ENCODE peak calls at places on chromosome X, in six cellular contexts. W, H, A, R, P and O are unnamed samples.

GRCh38 chrX:30786374-30786773 is 102.7 kb downstream of the TAB3 start:
- DNase-seq in W (no peak), H (no peak), A (no peak), R (no peak), P (no peak), O (no peak)

GRCh38 chrX:10833299-10834169 is 213.1 kb upstream of the MID1 start:
- DNase-seq in W (no peak), H (no peak), A (peak; percentile 10), R (no peak), P (peak; percentile 10), O (no peak)

GRCh38 chrX:72568406-72569092 is 4.1 kb downstream of the HDAC8 start:
- DNase-seq in W (no peak), H (no peak), A (no peak), R (no peak), P (no peak), O (no peak)

GRCh38 chrX:122586831-122587230 is 597.2 kb upstream of the GRIA3 start:
- DNase-seq in W (no peak), H (no peak), A (no peak), R (no peak), P (no peak), O (no peak)

GRCh38 chrX:53642326-53642725 is 44.2 kb downstream of the HUWE1 start:
- DNase-seq in W (no peak), H (no peak), A (no peak), R (no peak), P (no peak), O (no peak)

GRCh38 chrX:11420851-11421250 is 127.6 kb downstream of the AMELX start:
- DNase-seq in W (no peak), H (no peak), A (no peak), R (no peak), P (no peak), O (no peak)

GRCh38 chrX:107716045-107716684 is 59.4 kb downstream of the TSC22D3 start:
- DNase-seq in W (no peak), H (no peak), A (no peak), R (no peak), P (no peak), O (no peak)

GRCh38 chrX:7159132-7159861 is 11.3 kb upstream of the PUDP start:
- DNase-seq in W (no peak), H (no peak), A (no peak), R (no peak), P (no peak), O (no peak)

GRCh38 chrX:57952320-57952678 is 42.0 kb upstream of the ZXDA start:
- DNase-seq in W (no peak), H (no peak), A (no peak), R (no peak), P (no peak), O (no peak)

GRCh38 chrX:11953615-11954014 is 184.7 kb upstream of the FRMPD4 start:
- DNase-seq in W (no peak), H (no peak), A (no peak), R (no peak), P (no peak), O (peak; percentile 32)

GRCh38 chrX:43676960-43677582 is 21.0 kb downstream of the MAOA start:
- DNase-seq in W (no peak), H (no peak), A (no peak), R (no peak), P (peak; percentile 77), O (no peak)

GRCh38 chrX:99938464-99938863 is 471.6 kb downstream of the PCDH19 start:
- DNase-seq in W (no peak), H (no peak), A (no peak), R (no peak), P (no peak), O (no peak)

GRCh38 chrX:14936561-14936960 is 63.3 kb downstream of the MOSPD2 start:
- DNase-seq in W (peak; percentile 9), H (no peak), A (no peak), R (peak; percentile 24), P (no peak), O (no peak)

GRCh38 chrX:33053001-33053400 is 158.3 kb downstream of the DMD start:
- DNase-seq in W (no peak), H (no peak), A (no peak), R (no peak), P (no peak), O (no peak)

GRCh38 chrX:69062493-69062892 is 102.8 kb downstream of the PJA1 start:
- DNase-seq in W (no peak), H (no peak), A (no peak), R (no peak), P (no peak), O (no peak)

GRCh38 chrX:102018208-102018607 is 86.4 kb upstream of the ZMAT1 start:
- DNase-seq in W (no peak), H (no peak), A (no peak), R (no peak), P (no peak), O (no peak)

GRCh38 chrX:64204701-64205440 is 637 bp downstream of the AMER1 start:
- DNase-seq in W (peak; percentile 45), H (no peak), A (no peak), R (no peak), P (peak; percentile 0), O (no peak)

GRCh38 chrX:37686348-37686736 is 751 bp downstream of the XK start:
- DNase-seq in W (no peak), H (no peak), A (no peak), R (no peak), P (no peak), O (no peak)

GRCh38 chrX:82092307-82092706 is 890.4 kb downstream of the SH3BGRL start:
- DNase-seq in W (no peak), H (no peak), A (no peak), R (no peak), P (no peak), O (no peak)

GRCh38 chrX:112512509-112512908 is 167.2 kb downstream of the LHFPL1 start:
- DNase-seq in W (no peak), H (no peak), A (no peak), R (peak; percentile 0), P (no peak), O (peak; percentile 11)

GRCh38 chrX:138128025-138128671 is 562.2 kb downstream of the ZIC3 start:
- DNase-seq in W (peak; percentile 16), H (no peak), A (no peak), R (peak; percentile 1), P (peak; percentile 2), O (peak; percentile 13)

GRCh38 chrX:11239230-11239629 is 54.0 kb upstream of the AMELX start:
- DNase-seq in W (no peak), H (peak; percentile 8), A (no peak), R (no peak), P (peak; percentile 0), O (no peak)

GRCh38 chrX:97096385-97096784 is 212.7 kb downstream of the RPA4 start:
- DNase-seq in W (no peak), H (no peak), A (no peak), R (no peak), P (no peak), O (no peak)

GRCh38 chrX:22686138-22686541 is 313.6 kb upstream of the DDX53 start:
- DNase-seq in W (no peak), H (no peak), A (no peak), R (no peak), P (no peak), O (no peak)

GRCh38 chrX:67582436-67582835 is 38.6 kb downstream of the AR start:
- DNase-seq in W (no peak), H (no peak), A (no peak), R (no peak), P (no peak), O (no peak)

GRCh38 chrX:67585401-67585800 is 41.6 kb downstream of the AR start:
- DNase-seq in W (no peak), H (no peak), A (no peak), R (no peak), P (no peak), O (no peak)

GRCh38 chrX:67583171-67583570 is 39.4 kb downstream of the AR start:
- DNase-seq in W (no peak), H (no peak), A (no peak), R (no peak), P (no peak), O (no peak)

DNA sequence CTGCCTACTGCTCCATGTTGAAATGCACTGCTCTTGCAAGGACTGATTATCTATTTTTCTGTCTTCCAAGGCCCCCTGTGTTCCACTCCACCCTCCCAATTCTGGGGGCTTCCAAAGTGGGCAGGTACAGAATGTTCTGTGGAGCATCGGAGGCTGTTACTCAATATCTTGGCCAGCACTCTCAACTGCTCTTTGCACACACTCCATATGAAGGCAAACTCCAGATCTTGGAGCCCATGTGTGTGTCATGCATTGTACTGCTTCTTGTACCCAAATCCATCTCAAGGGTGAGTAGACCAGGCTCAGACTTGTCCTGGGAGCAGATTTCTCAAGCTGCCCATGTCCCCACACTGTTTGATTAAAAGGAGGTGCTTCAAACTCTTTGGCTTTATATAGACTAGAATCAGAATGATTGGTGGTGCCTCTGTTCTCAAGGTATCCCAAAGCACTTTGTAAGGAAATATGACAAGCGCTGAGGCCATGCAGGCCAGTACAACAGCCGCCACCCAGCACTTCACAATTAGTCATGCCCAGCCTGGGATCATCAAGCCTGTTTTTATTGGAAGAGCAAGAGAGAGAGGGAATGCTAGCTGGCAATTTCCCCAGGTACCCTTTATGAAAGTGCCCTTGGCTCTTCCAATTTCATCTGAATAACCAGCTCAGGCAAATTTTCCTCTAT is 44.3 kb downstream of the AR start:
- DNase-seq in W (no peak), H (no peak), A (no peak), R (no peak), P (no peak), O (no peak)
- H3K9ac ChIP-seq in W (no peak overlapping the region), H (no peak overlapping the region), A (no peak overlapping the region), R (no peak overlapping the region), P (no peak overlapping the region), O (no peak overlapping the region)

GRCh38 chrX:153395613-153396319 is 5.4 kb downstream of the PNMA6E start:
- DNase-seq in W (no peak), H (no peak), A (no peak), R (no peak), P (no peak), O (no peak)
- TF ChIP-seq ZNF274 in W (no peak), H (no peak), A (no peak), R (no peak), P (no peak), O (no peak)

DNA sequence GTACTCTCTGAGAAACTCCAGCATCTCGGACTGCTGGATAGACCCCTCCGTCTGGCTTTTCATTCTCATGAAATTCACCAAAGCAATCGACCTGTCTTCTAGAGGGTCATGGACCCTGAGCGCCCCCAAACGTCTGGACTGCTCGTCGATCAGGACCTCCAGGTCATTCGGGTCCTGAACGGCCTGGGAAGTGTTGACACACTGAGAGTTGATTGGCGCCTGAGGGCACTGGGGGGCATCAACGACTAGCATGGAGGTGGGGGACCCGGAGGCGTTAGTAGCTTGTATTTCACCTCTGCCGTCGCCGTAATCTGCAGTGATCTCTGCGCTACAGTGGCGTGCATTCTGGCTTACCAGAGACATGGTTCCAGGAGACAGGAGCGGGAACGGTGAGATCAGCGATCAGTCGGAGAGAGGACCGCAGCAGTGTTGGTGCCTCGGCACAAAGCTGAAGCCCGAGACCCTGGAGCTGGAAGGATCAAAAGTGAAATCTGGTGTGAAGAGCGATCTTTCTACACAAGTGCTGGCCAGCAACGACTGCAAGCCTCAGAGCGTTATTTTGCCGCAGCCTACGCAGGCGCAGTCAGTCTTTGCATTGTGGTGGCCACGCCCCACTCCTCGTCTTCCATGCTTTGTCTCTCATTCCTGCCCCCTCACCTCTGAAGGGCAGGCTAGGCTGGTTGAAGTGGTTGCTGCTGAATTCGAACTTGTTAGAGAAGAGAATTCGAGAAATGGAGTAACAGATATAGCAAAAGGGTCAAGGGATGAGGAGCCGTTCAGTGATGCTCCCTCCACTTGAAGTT is at the start of gene MAGEE2:
- DNase-seq in W (no peak), H (no peak), A (no peak), R (no peak), P (peak; percentile 0), O (no peak)
- H3K4me3 ChIP-seq in W (no peak within 1 kb of the TSS), H (no peak within 1 kb of the TSS), A (no peak within 1 kb of the TSS), R (no peak within 1 kb of the TSS), P (no peak within 1 kb of the TSS), O (no peak within 1 kb of the TSS)

GRCh38 chrX:2897311-2897689 is 31.8 kb downstream of the ARSD start:
- DNase-seq in W (no peak), H (no peak), A (no peak), R (no peak), P (no peak), O (no peak)
- H3K9ac ChIP-seq in W (peak overlapping the region; percentile 35), H (no peak overlapping the region), A (no peak overlapping the region), R (no peak overlapping the region), P (peak overlapping the region; percentile 68), O (peak overlapping the region; percentile 42)